ENCODE peak calls at places on chromosomes 11 and 22, in four cellular contexts. R, B, K and M are unnamed samples.

GRCh38 chr11:88886796-88887195 is 179.0 kb downstream of the GRM5 start:
- DNase-seq in R (peak), B (peak), K (peak), M (peak)

GRCh38 chr11:67289651-67290479 is 762 bp downstream of the ANKRD13D start:
- DNase-seq in R (no peak), B (no peak), K (no peak), M (no peak)

GRCh38 chr11:118258410-118258809 is 5.7 kb downstream of the MPZL2 start:
- DNase-seq in R (no peak), B (no peak), K (no peak), M (no peak)

GRCh38 chr22:48918585-48919186 is 909.0 kb downstream of the BRD1 start:
- DNase-seq in R (no peak), B (peak), K (no peak), M (no peak)

GRCh38 chr11:44627911-44628729 is 62.7 kb downstream of the CD82 start:
- DNase-seq in R (no peak), B (no peak), K (no peak), M (no peak)

GRCh38 chr11:65786008-65786785 is 666 bp upstream of the OVOL1 start:
- DNase-seq in R (no peak), B (no peak), K (no peak), M (no peak)

GRCh38 chr11:23206736-23207336 is 346.6 kb upstream of the CCDC179 start:
- DNase-seq in R (no peak), B (no peak), K (no peak), M (no peak)

GRCh38 chr22:41940853-41941765 is 5.8 kb downstream of the CENPM start:
- DNase-seq in R (no peak), B (peak), K (peak), M (peak)

GRCh38 chr11:31720666-31721199 is 90.4 kb downstream of the PAX6 start:
- DNase-seq in R (no peak), B (no peak), K (no peak), M (no peak)

GRCh38 chr11:48001438-48002021 is 21.2 kb downstream of the PTPRJ start:
- DNase-seq in R (no peak), B (no peak), K (no peak), M (no peak)

GRCh38 chr11:13210424-13210823 is 67.2 kb upstream of the BMAL1 start:
- DNase-seq in R (peak), B (peak), K (peak), M (peak)

GRCh38 chr11:131491503-131491902 is 121.1 kb downstream of the NTM start:
- DNase-seq in R (no peak), B (no peak), K (no peak), M (no peak)

GRCh38 chr11:4191031-4191571 is 96.5 kb downstream of the RRM1 start:
- DNase-seq in R (no peak), B (no peak), K (no peak), M (no peak)

GRCh38 chr11:101567086-101567485 is 16.7 kb downstream of the TRPC6 start:
- DNase-seq in R (no peak), B (no peak), K (no peak), M (no peak)

GRCh38 chr22:43218786-43219185 is 31.9 kb upstream of the TTLL12 start:
- DNase-seq in R (no peak), B (no peak), K (no peak), M (no peak)

GRCh38 chr11:47254381-47254780 is 3.4 kb upstream of the NR1H3 start:
- DNase-seq in R (no peak), B (no peak), K (no peak), M (no peak)

GRCh38 chr11:128915148-128915519 is 24.0 kb downstream of the KCNJ5 start:
- DNase-seq in R (no peak), B (no peak), K (no peak), M (no peak)

GRCh38 chr22:40654522-40655167 is 18.1 kb upstream of the MRTFA start:
- DNase-seq in R (no peak), B (no peak), K (peak), M (no peak)
- TF ChIP-seq CTCF in R (peak), B (peak), K (peak), M (no peak)

DNA sequence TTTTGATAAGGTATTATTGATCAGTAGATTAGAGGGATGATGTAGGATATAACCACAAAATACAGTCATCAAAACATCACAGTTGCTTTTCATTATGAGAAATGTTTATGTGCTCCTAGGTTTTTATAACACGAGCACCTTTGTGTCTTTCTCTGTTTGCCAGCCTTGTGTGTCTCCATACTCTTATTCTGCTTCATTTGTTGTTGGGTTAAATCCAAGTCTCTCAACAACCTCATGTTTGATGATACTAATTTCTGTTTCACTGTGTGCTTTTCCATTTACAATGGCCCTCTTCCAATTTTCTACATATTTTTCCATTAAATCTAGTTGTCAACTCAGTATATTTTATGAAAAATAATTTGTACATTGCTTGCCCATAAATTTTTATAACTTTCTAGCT is 107.7 kb upstream of the POU2AF2 start:
- DNase-seq in R (no peak), B (no peak), K (no peak), M (no peak)
- TF ChIP-seq TCF7L2 in R (no peak), B (no peak), K (no peak), M (no peak)

DNA sequence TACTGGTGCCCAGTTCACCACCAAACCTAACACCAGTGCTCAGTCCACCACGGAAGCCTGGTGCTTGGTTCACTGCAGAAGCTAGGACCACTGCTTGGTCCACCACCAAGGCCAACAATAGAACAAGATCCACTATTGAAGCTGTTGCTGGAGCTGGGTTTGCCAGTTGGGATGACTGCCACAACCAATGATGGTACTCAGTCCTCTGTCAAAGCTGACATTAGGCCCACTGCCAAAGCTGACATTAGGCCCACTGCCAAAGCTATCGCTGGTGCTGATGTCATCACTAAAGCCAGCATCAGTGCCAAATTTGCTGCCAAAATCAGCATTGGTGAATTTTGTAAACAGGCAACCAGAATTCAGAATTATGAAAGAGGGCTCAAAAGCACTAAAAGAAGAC is 1850.2 kb upstream of the RAG2 start:
- DNase-seq in R (no peak), B (no peak), K (no peak), M (no peak)
- H3K27ac ChIP-seq in R (no peak), B (no peak), K (no peak), M (no peak)

GRCh38 chr22:29208502-29208862 is 2.8 kb downstream of the EMID1 start:
- DNase-seq in R (no peak), B (no peak), K (no peak), M (no peak)
- TF ChIP-seq CTCF in R (no peak), B (no peak), K (no peak), M (no peak)

GRCh38 chr11:74633406-74634393 is 41.3 kb downstream of the POLD3 start:
- DNase-seq in R (no peak), B (no peak), K (no peak), M (no peak)

GRCh38 chr11:74630043-74630442 is 37.7 kb downstream of the POLD3 start:
- DNase-seq in R (no peak), B (no peak), K (no peak), M (no peak)

GRCh38 chr11:74636633-74637184 is 44.3 kb downstream of the POLD3 start:
- DNase-seq in R (peak), B (no peak), K (peak), M (no peak)

GRCh38 chr11:74639533-74639932 is 47.2 kb downstream of the POLD3 start:
- DNase-seq in R (no peak), B (no peak), K (peak), M (no peak)

DNA sequence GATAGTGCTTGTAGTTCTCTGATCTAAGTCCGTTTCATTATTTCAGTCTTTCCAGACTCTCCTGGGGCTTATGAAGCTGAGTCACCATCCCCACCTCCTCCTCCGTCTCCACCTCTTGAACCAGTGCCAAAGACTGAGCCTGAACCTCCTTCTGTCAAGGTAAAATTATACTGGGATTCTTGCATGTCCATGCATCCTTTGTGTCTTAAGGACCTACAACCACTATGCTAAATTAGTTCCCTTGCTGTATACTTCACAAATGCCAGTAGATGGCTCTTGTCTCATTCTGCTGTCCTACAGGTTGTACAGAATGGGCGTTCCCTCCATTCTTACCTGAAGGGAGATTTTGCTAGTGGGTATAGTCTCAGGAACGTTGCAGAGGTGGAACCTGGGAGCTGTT is 42.2 kb downstream of the POLD3 start:
- DNase-seq in R (peak), B (peak), K (peak), M (no peak)
- TF ChIP-seq TCF7L2 in R (no peak), B (no peak), K (no peak), M (no peak)

GRCh38 chr22:20026204-20026908 is 5.4 kb downstream of the TANGO2 start:
- DNase-seq in R (no peak), B (no peak), K (no peak), M (no peak)

GRCh38 chr22:20026996-20027601 is 6.2 kb downstream of the TANGO2 start:
- DNase-seq in R (no peak), B (no peak), K (no peak), M (no peak)

GRCh38 chr22:20028855-20029549 is 8.1 kb downstream of the TANGO2 start:
- DNase-seq in R (no peak), B (no peak), K (no peak), M (no peak)

GRCh38 chr22:20029550-20030225 is 8.8 kb downstream of the TANGO2 start:
- DNase-seq in R (no peak), B (no peak), K (no peak), M (no peak)

DNA sequence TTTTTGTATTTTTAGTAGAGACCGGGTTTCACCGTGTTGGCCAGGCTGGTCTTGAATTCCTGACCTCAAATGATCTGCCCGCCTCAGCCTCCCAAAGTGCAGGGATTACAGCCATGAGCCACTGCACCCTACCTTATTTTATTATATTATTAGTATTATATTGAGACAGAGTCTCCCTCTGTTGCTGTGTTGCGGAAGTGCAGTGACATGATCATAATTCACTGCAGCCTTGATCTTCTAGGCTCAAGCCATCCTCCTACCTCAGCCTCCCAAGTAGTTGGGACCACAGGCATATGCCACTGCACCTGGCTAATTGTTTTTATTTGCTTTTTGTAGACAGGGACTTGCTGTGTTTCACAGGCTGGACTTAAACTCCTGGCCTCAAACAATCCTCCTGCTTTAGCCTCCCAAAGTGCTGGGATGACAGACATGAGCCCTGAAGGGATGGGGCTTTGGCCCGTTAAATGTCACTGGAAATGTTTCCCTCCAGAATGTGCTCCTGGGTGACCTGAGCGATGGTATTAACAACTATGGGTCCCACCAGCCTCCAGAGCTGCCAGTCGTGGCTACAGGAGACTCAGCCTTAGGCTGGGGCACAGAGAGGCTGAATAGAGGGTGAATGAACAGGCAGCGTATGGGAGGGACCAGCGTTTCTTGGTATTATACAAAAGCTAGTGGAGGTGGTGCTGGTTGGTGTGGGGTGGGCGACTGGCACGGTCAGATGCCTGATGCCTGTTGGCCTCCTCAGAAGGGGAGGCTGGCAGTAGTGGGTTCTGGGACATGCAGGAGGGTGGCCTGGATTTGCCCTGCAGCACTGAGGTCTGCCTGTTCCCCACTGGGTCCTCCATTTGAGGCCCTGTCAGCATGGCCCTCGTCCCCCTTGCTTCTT is 7.3 kb downstream of the TANGO2 start:
- DNase-seq in R (no peak), B (no peak), K (no peak), M (no peak)
- H3K27ac ChIP-seq in R (no peak), B (no peak), K (no peak), M (no peak)

DNA sequence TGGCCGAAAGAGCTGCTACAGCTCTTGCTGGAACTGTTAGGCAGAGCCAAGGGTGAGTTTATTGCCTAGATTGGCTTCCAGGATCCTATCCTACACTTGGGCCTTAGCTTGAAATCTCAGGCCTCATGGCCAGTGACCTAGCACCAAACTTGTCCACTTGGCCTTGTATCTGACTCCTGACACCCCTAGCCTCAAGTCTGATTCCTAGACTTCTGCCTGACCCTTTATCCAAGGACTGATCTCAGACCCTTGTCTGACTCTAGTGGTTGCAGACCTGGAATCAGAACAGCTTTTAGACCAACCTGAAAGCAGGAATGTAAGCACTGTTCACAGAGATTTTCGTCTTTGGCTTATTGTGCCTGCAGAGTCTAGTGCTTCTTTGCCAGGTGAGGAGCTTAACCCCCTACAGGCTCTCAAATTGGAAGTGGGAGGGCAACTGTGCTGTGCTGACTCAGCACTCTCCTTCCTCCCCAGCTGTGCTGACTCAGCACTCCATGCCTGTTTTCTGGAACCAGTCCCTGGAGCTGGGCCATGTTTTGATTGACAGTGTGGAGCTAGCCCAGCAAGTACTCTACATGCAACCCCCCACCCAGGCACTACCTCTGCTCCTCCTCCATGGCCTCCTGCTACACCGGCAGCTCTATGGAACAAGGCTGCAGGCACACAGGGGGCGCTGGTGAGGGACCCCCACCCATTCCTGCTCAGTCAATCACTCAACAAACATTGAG is 35.1 kb downstream of the RRP8 start:
- DNase-seq in R (no peak), B (no peak), K (peak), M (no peak)
- TF ChIP-seq CTCF in R (peak), B (peak), K (peak), M (no peak)

DNA sequence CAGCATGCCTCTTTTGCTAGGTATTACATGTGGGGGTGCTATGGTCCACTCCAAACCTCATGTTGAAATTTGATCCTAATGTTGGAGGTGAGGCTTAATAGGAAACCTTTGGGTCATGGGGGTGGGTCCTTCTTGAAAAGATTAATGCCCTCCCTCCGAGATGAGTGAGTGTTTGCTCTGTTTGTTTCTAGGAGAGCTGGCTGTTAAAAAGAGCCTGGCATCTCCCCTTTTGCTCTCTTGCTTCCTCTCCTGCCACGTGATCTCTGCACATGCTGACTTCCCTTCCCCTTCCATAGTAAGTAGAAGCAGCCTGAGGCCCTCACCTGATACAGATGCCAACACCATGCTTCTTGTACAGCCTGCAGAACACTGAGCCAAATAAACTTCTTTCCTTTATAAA is 104.5 kb downstream of the FAT3 start:
- DNase-seq in R (no peak), B (no peak), K (no peak), M (no peak)
- TF ChIP-seq TCF7L2 in R (no peak), B (no peak), K (no peak), M (no peak)